ENCODE peak calls at places on chromosomes 6 and 20, in nine cellular contexts. One of them, this sample, is unnamed.

GRCh38 chr6:111653961-111654360 is 48.3 kb upstream of the TRAF3IP2 start:
- DNase-seq in testis: no peak
- DNase-seq in heart left ventricle: no peak
- DNase-seq in ascending aorta: no peak
- DNase-seq in AG04450: no peak
- DNase-seq in CD8-positive, alpha-beta memory T cell: no peak
- DNase-seq in A673: no peak
- DNase-seq in mammary epithelial cell: no peak
- DNase-seq in CD8-positive, alpha-beta T cell: no peak
- DNase-seq in this sample: no peak

GRCh38 chr6:36947570-36948351 is 6.8 kb upstream of the PI16 start:
- DNase-seq in ascending aorta: peak; percentile 39
- DNase-seq in CD8-positive, alpha-beta T cell: peak; percentile 44
- DNase-seq in AG04450: no peak
- DNase-seq in A673: no peak
- DNase-seq in heart left ventricle: no peak
- DNase-seq in CD8-positive, alpha-beta memory T cell: peak; percentile 22
- DNase-seq in mammary epithelial cell: peak; percentile 79
- DNase-seq in testis: no peak
- DNase-seq in this sample: peak; percentile 16

GRCh38 chr6:169979873-169980440 is 228.5 kb downstream of the ERMARD start:
- DNase-seq in CD8-positive, alpha-beta T cell: no peak
- DNase-seq in AG04450: no peak
- DNase-seq in CD8-positive, alpha-beta memory T cell: no peak
- DNase-seq in testis: no peak
- DNase-seq in ascending aorta: no peak
- DNase-seq in heart left ventricle: no peak
- DNase-seq in mammary epithelial cell: no peak
- DNase-seq in A673: no peak
- DNase-seq in this sample: no peak

GRCh38 chr6:36139991-36140710 is 9.8 kb downstream of the MAPK13 start:
- DNase-seq in CD8-positive, alpha-beta T cell: no peak
- DNase-seq in AG04450: no peak
- DNase-seq in heart left ventricle: no peak
- DNase-seq in ascending aorta: no peak
- DNase-seq in CD8-positive, alpha-beta memory T cell: no peak
- DNase-seq in A673: no peak
- DNase-seq in mammary epithelial cell: no peak
- DNase-seq in testis: no peak
- DNase-seq in this sample: peak; percentile 36

GRCh38 chr6:34301408-34301807 is 52.6 kb upstream of the SMIM29 start:
- DNase-seq in heart left ventricle: peak; percentile 85
- DNase-seq in CD8-positive, alpha-beta T cell: no peak
- DNase-seq in CD8-positive, alpha-beta memory T cell: no peak
- DNase-seq in testis: peak; percentile 69
- DNase-seq in ascending aorta: peak; percentile 83
- DNase-seq in AG04450: peak; percentile 91
- DNase-seq in mammary epithelial cell: no peak
- DNase-seq in A673: peak; percentile 15
- DNase-seq in this sample: peak; percentile 82

GRCh38 chr6:3392059-3392458 is 64.8 kb downstream of the SLC22A23 start:
- DNase-seq in testis: no peak
- DNase-seq in heart left ventricle: no peak
- DNase-seq in ascending aorta: peak; percentile 43
- DNase-seq in CD8-positive, alpha-beta memory T cell: no peak
- DNase-seq in A673: no peak
- DNase-seq in AG04450: no peak
- DNase-seq in mammary epithelial cell: no peak
- DNase-seq in CD8-positive, alpha-beta T cell: no peak
- DNase-seq in this sample: no peak

GRCh38 chr6:3587660-3588059 is 130.8 kb upstream of the SLC22A23 start:
- DNase-seq in ascending aorta: no peak
- DNase-seq in CD8-positive, alpha-beta memory T cell: no peak
- DNase-seq in heart left ventricle: no peak
- DNase-seq in AG04450: no peak
- DNase-seq in A673: no peak
- DNase-seq in testis: no peak
- DNase-seq in mammary epithelial cell: no peak
- DNase-seq in CD8-positive, alpha-beta T cell: no peak
- DNase-seq in this sample: no peak

GRCh38 chr6:76612818-76613452 is 540.5 kb upstream of the IMPG1 start:
- DNase-seq in heart left ventricle: no peak
- DNase-seq in CD8-positive, alpha-beta memory T cell: no peak
- DNase-seq in mammary epithelial cell: no peak
- DNase-seq in CD8-positive, alpha-beta T cell: no peak
- DNase-seq in A673: no peak
- DNase-seq in AG04450: no peak
- DNase-seq in ascending aorta: no peak
- DNase-seq in testis: no peak
- DNase-seq in this sample: no peak

GRCh38 chr20:61731363-61732181 is 334.1 kb downstream of the TAF4 start:
- DNase-seq in CD8-positive, alpha-beta memory T cell: no peak
- DNase-seq in ascending aorta: no peak
- DNase-seq in testis: no peak
- DNase-seq in mammary epithelial cell: peak; percentile 50
- DNase-seq in A673: no peak
- DNase-seq in heart left ventricle: no peak
- DNase-seq in CD8-positive, alpha-beta T cell: no peak
- DNase-seq in AG04450: peak; percentile 26
- DNase-seq in this sample: no peak

GRCh38 chr6:80165819-80166218 is 59.3 kb downstream of the BCKDHB start:
- DNase-seq in ascending aorta: no peak
- DNase-seq in CD8-positive, alpha-beta T cell: no peak
- DNase-seq in heart left ventricle: no peak
- DNase-seq in CD8-positive, alpha-beta memory T cell: no peak
- DNase-seq in mammary epithelial cell: no peak
- DNase-seq in testis: no peak
- DNase-seq in A673: no peak
- DNase-seq in AG04450: no peak
- DNase-seq in this sample: no peak

GRCh38 chr6:118735320-118735719 is 83.9 kb upstream of the CEP85L start:
- DNase-seq in AG04450: no peak
- DNase-seq in heart left ventricle: no peak
- DNase-seq in CD8-positive, alpha-beta T cell: no peak
- DNase-seq in ascending aorta: no peak
- DNase-seq in A673: peak; percentile 37
- DNase-seq in CD8-positive, alpha-beta memory T cell: no peak
- DNase-seq in mammary epithelial cell: no peak
- DNase-seq in testis: no peak
- DNase-seq in this sample: peak; percentile 62

GRCh38 chr20:43827940-43828562 is 86.6 kb upstream of the TOX2 start:
- DNase-seq in testis: no peak
- DNase-seq in AG04450: no peak
- DNase-seq in CD8-positive, alpha-beta T cell: no peak
- DNase-seq in A673: no peak
- DNase-seq in mammary epithelial cell: no peak
- DNase-seq in ascending aorta: no peak
- DNase-seq in CD8-positive, alpha-beta memory T cell: no peak
- DNase-seq in heart left ventricle: no peak
- DNase-seq in this sample: no peak

GRCh38 chr6:164336455-164336854 is 921.9 kb downstream of the QKI start:
- DNase-seq in heart left ventricle: no peak
- DNase-seq in mammary epithelial cell: no peak
- DNase-seq in A673: no peak
- DNase-seq in AG04450: no peak
- DNase-seq in testis: no peak
- DNase-seq in CD8-positive, alpha-beta memory T cell: no peak
- DNase-seq in CD8-positive, alpha-beta T cell: no peak
- DNase-seq in ascending aorta: no peak
- DNase-seq in this sample: no peak

GRCh38 chr20:51121901-51122412 is 99.0 kb upstream of the KCNG1 start:
- DNase-seq in CD8-positive, alpha-beta memory T cell: no peak
- DNase-seq in CD8-positive, alpha-beta T cell: no peak
- DNase-seq in A673: no peak
- DNase-seq in mammary epithelial cell: peak; percentile 62
- DNase-seq in AG04450: no peak
- DNase-seq in ascending aorta: no peak
- DNase-seq in testis: no peak
- DNase-seq in heart left ventricle: no peak
- DNase-seq in this sample: no peak

DNA sequence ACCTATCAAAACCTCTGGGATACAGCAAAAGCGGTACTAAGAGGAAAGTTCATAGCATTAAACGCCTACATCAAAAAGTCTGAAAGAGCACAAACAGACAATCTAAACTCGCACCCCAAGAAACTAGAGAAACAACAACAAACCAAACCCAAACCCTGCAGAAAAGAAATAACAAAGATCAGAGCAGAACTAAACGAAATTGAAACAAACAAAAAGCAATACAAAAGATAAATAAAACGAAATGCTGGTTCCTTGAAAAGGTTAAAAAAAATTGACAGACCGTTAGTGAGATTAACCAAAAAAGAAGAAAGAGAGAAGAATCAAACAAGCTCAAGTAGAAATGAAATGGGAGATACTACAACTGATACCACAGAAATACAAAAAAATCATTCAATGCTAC is 302.3 kb downstream of the RNGTT start:
- DNase-seq in AG04450: no peak
- DNase-seq in A673: no peak
- DNase-seq in heart left ventricle: no peak
- DNase-seq in CD8-positive, alpha-beta T cell: no peak
- DNase-seq in testis: no peak
- DNase-seq in CD8-positive, alpha-beta memory T cell: no peak
- DNase-seq in ascending aorta: no peak
- DNase-seq in mammary epithelial cell: no peak
- DNase-seq in this sample: no peak
- H3K9me3 ChIP-seq in AG04450: peaks cover 10% of the 10 kb centered on the region
- H3K9me3 ChIP-seq in A673: no peaks in the 10 kb centered on the region
- H3K9me3 ChIP-seq in heart left ventricle: peaks cover 15% of the 10 kb centered on the region
- H3K9me3 ChIP-seq in CD8-positive, alpha-beta T cell: peaks cover 3% of the 10 kb centered on the region
- H3K9me3 ChIP-seq in testis: no peaks in the 10 kb centered on the region
- H3K9me3 ChIP-seq in CD8-positive, alpha-beta memory T cell: no peaks in the 10 kb centered on the region
- H3K9me3 ChIP-seq in ascending aorta: peaks cover 49% of the 10 kb centered on the region
- H3K9me3 ChIP-seq in mammary epithelial cell: no peaks in the 10 kb centered on the region
- H3K9me3 ChIP-seq in this sample: peaks cover 5% of the 10 kb centered on the region

GRCh38 chr6:117495873-117496272 is 13.4 kb downstream of the DCBLD1 start:
- DNase-seq in ascending aorta: no peak
- DNase-seq in A673: no peak
- DNase-seq in mammary epithelial cell: peak; percentile 35
- DNase-seq in AG04450: no peak
- DNase-seq in CD8-positive, alpha-beta memory T cell: no peak
- DNase-seq in CD8-positive, alpha-beta T cell: no peak
- DNase-seq in testis: no peak
- DNase-seq in heart left ventricle: no peak
- DNase-seq in this sample: no peak
- H3K4me3 ChIP-seq in ascending aorta: no peak overlapping the region
- H3K4me3 ChIP-seq in A673: no peak overlapping the region
- H3K4me3 ChIP-seq in mammary epithelial cell: no peak overlapping the region
- H3K4me3 ChIP-seq in AG04450: no peak overlapping the region
- H3K4me3 ChIP-seq in CD8-positive, alpha-beta memory T cell: no peak overlapping the region
- H3K4me3 ChIP-seq in CD8-positive, alpha-beta T cell: no peak overlapping the region
- H3K4me3 ChIP-seq in testis: no peak overlapping the region
- H3K4me3 ChIP-seq in heart left ventricle: no peak overlapping the region
- H3K4me3 ChIP-seq in this sample: no peak overlapping the region

DNA sequence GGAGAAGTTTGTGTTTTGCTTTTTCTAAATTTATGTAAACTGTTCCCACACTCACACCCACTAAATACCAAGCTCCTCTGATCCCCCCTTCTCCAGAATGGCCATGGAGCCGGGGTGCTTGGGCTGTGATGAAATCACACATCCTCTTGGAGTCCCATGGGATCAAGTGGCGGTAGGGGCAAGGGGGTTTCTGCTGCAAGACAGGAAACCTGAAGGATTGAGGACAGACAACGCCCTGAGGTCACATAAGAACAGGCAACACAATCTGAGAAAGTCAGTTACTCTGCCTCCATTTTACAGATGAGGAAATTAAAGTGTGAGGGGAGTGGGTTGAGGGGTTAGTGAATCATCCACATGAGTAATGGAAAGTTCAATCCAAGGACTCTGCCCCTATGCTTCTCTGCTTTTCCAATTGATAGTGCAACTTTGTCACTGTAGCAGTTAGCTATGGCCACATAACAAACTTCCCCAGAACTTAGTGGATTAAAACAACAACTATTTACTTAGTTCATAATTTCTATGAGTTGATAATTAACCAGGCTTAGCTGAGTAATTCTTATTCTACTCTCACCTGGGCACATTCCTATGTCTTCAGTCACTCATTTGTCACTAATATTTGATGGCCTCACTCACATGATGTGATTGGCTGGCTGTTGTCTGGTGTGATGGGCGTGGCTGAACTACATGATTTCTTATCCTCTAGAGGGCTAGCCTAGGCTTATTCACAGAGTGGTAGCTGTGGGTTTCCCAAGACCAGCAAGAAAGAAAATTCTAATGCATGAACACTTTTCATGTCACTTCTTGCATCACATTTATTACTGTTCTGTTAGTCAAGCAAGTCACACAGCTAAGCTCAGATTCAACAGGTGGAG is 311.1 kb upstream of the RNF24 start:
- DNase-seq in testis: no peak
- DNase-seq in mammary epithelial cell: peak; percentile 82
- DNase-seq in ascending aorta: no peak
- DNase-seq in heart left ventricle: no peak
- DNase-seq in A673: peak; percentile 22
- DNase-seq in CD8-positive, alpha-beta T cell: no peak
- DNase-seq in CD8-positive, alpha-beta memory T cell: no peak
- DNase-seq in AG04450: no peak
- DNase-seq in this sample: no peak
- H3K27ac ChIP-seq in testis: no peak overlapping the region
- H3K27ac ChIP-seq in mammary epithelial cell: peak overlapping the region; percentile 13
- H3K27ac ChIP-seq in ascending aorta: peak overlapping the region; percentile 69
- H3K27ac ChIP-seq in heart left ventricle: no peak overlapping the region
- H3K27ac ChIP-seq in A673: no peak overlapping the region
- H3K27ac ChIP-seq in CD8-positive, alpha-beta T cell: no peak overlapping the region
- H3K27ac ChIP-seq in CD8-positive, alpha-beta memory T cell: no peak overlapping the region
- H3K27ac ChIP-seq in AG04450: no peak overlapping the region
- H3K27ac ChIP-seq in this sample: no peak overlapping the region

GRCh38 chr20:47073766-47074475 is 179.3 kb downstream of the EYA2 start:
- DNase-seq in ascending aorta: no peak
- DNase-seq in CD8-positive, alpha-beta T cell: no peak
- DNase-seq in AG04450: no peak
- DNase-seq in heart left ventricle: no peak
- DNase-seq in CD8-positive, alpha-beta memory T cell: no peak
- DNase-seq in testis: no peak
- DNase-seq in A673: no peak
- DNase-seq in mammary epithelial cell: no peak
- DNase-seq in this sample: no peak

GRCh38 chr20:47075263-47075662 is 180.6 kb downstream of the EYA2 start:
- DNase-seq in AG04450: no peak
- DNase-seq in ascending aorta: no peak
- DNase-seq in heart left ventricle: no peak
- DNase-seq in testis: no peak
- DNase-seq in mammary epithelial cell: no peak
- DNase-seq in A673: no peak
- DNase-seq in CD8-positive, alpha-beta memory T cell: no peak
- DNase-seq in CD8-positive, alpha-beta T cell: no peak
- DNase-seq in this sample: no peak

GRCh38 chr20:47070176-47070575 is 175.5 kb downstream of the EYA2 start:
- DNase-seq in A673: no peak
- DNase-seq in ascending aorta: no peak
- DNase-seq in AG04450: no peak
- DNase-seq in CD8-positive, alpha-beta T cell: no peak
- DNase-seq in heart left ventricle: no peak
- DNase-seq in CD8-positive, alpha-beta memory T cell: no peak
- DNase-seq in testis: no peak
- DNase-seq in mammary epithelial cell: no peak
- DNase-seq in this sample: peak; percentile 25

GRCh38 chr20:47067776-47068175 is 173.1 kb downstream of the EYA2 start:
- DNase-seq in heart left ventricle: no peak
- DNase-seq in testis: no peak
- DNase-seq in CD8-positive, alpha-beta memory T cell: no peak
- DNase-seq in A673: no peak
- DNase-seq in CD8-positive, alpha-beta T cell: no peak
- DNase-seq in AG04450: no peak
- DNase-seq in ascending aorta: no peak
- DNase-seq in mammary epithelial cell: no peak
- DNase-seq in this sample: no peak

GRCh38 chr20:47071646-47072185 is 177.1 kb downstream of the EYA2 start:
- DNase-seq in CD8-positive, alpha-beta T cell: no peak
- DNase-seq in heart left ventricle: no peak
- DNase-seq in A673: no peak
- DNase-seq in mammary epithelial cell: no peak
- DNase-seq in AG04450: no peak
- DNase-seq in testis: no peak
- DNase-seq in CD8-positive, alpha-beta memory T cell: no peak
- DNase-seq in ascending aorta: no peak
- DNase-seq in this sample: no peak
- H3K9me3 ChIP-seq in CD8-positive, alpha-beta T cell: no peaks in the 10 kb centered on the region
- H3K9me3 ChIP-seq in heart left ventricle: peaks cover 36% of the 10 kb centered on the region
- H3K9me3 ChIP-seq in A673: peaks cover 16% of the 10 kb centered on the region
- H3K9me3 ChIP-seq in mammary epithelial cell: peaks cover 21% of the 10 kb centered on the region
- H3K9me3 ChIP-seq in AG04450: peaks cover 18% of the 10 kb centered on the region
- H3K9me3 ChIP-seq in testis: no peaks in the 10 kb centered on the region
- H3K9me3 ChIP-seq in CD8-positive, alpha-beta memory T cell: no peaks in the 10 kb centered on the region
- H3K9me3 ChIP-seq in ascending aorta: peaks cover 36% of the 10 kb centered on the region
- H3K9me3 ChIP-seq in this sample: peaks cover 24% of the 10 kb centered on the region